ENCODE peak calls at places on chromosomes 2 and 18, in nine cellular contexts. O, W, P, I, E, L, Z, A and M are unnamed samples.

GRCh38 chr2:109285244-109285651 is 156.2 kb downstream of the SH3RF3 start:
- DNase-seq in O (no peak), W (no peak), P (no peak), I (peak), E (peak), L (no peak), Z (peak), A (peak), M (no peak)

GRCh38 chr2:211014376-211014775 is 458.0 kb downstream of the CPS1 start:
- DNase-seq in O (no peak), W (no peak), P (no peak), I (no peak), E (no peak), L (no peak), Z (no peak), A (no peak), M (no peak)

GRCh38 chr2:151374426-151374825 is 17.0 kb downstream of the TNFAIP6 start:
- DNase-seq in O (no peak), W (no peak), P (no peak), I (peak), E (peak), L (no peak), Z (peak), A (peak), M (no peak)

GRCh38 chr2:177585234-177585863 is 192.8 kb downstream of the AGPS start:
- DNase-seq in O (no peak), W (no peak), P (no peak), I (no peak), E (no peak), L (no peak), Z (no peak), A (no peak), M (no peak)

GRCh38 chr2:111662771-111663470 is 221.1 kb downstream of the ANAPC1 start:
- DNase-seq in O (no peak), W (no peak), P (no peak), I (peak), E (peak), L (no peak), Z (no peak), A (peak), M (no peak)

GRCh38 chr2:96756788-96757476 is 3.8 kb upstream of the CNNM4 start:
- DNase-seq in O (no peak), W (no peak), P (no peak), I (no peak), E (no peak), L (no peak), Z (no peak), A (no peak), M (no peak)

GRCh38 chr2:164032995-164033394 is 297.2 kb upstream of the FIGN start:
- DNase-seq in O (no peak), W (no peak), P (peak), I (no peak), E (no peak), L (peak), Z (no peak), A (no peak), M (no peak)

GRCh38 chr2:192570786-192571185 is 376.1 kb upstream of the TMEFF2 start:
- DNase-seq in O (no peak), W (no peak), P (no peak), I (no peak), E (no peak), L (no peak), Z (no peak), A (no peak), M (no peak)

GRCh38 chr2:72115361-72116080 is 32.1 kb downstream of the CYP26B1 start:
- DNase-seq in O (peak), W (peak), P (no peak), I (peak), E (peak), L (peak), Z (peak), A (peak), M (no peak)

GRCh38 chr2:196268538-196269338 is 97.4 kb upstream of the STK17B start:
- DNase-seq in O (no peak), W (no peak), P (peak), I (no peak), E (no peak), L (no peak), Z (no peak), A (peak), M (no peak)

GRCh38 chr18:1296237-1296636 is 391.6 kb downstream of the ADCYAP1 start:
- DNase-seq in O (no peak), W (no peak), P (no peak), I (no peak), E (no peak), L (no peak), Z (no peak), A (no peak), M (no peak)

GRCh38 chr2:52135235-52135634 is 1103.3 kb upstream of the NRXN1 start:
- DNase-seq in O (no peak), W (no peak), P (no peak), I (no peak), E (peak), L (no peak), Z (peak), A (peak), M (no peak)

GRCh38 chr18:12255626-12256026 is 1.5 kb downstream of the CIDEA start:
- DNase-seq in O (no peak), W (no peak), P (no peak), I (peak), E (no peak), L (no peak), Z (no peak), A (no peak), M (no peak)

GRCh38 chr2:55416826-55417568 is 2.7 kb downstream of the CCDC88A start:
- DNase-seq in O (no peak), W (no peak), P (peak), I (no peak), E (peak), L (no peak), Z (no peak), A (no peak), M (no peak)

GRCh38 chr18:75200071-75200470 is 8.9 kb downstream of the PTGR3 start:
- DNase-seq in O (no peak), W (no peak), P (no peak), I (no peak), E (no peak), L (no peak), Z (no peak), A (no peak), M (no peak)

GRCh38 chr18:13379930-13380665 is 161.5 kb downstream of the LDLRAD4 start:
- DNase-seq in O (no peak), W (no peak), P (no peak), I (no peak), E (no peak), L (peak), Z (no peak), A (peak), M (no peak)

GRCh38 chr2:74735009-74735408 is 81.0 kb downstream of the SEMA4F start:
- DNase-seq in O (no peak), W (no peak), P (no peak), I (peak), E (no peak), L (no peak), Z (no peak), A (no peak), M (no peak)

GRCh38 chr2:63792523-63792922 is 49.2 kb upstream of the UGP2 start:
- DNase-seq in O (no peak), W (no peak), P (no peak), I (peak), E (peak), L (no peak), Z (peak), A (peak), M (no peak)

GRCh38 chr2:177489719-177490301 is 97.2 kb downstream of the AGPS start:
- DNase-seq in O (no peak), W (no peak), P (peak), I (peak), E (peak), L (no peak), Z (peak), A (peak), M (no peak)

GRCh38 chr18:37553633-37554398 is 11.8 kb downstream of the CELF4 start:
- DNase-seq in O (no peak), W (no peak), P (no peak), I (no peak), E (no peak), L (no peak), Z (no peak), A (no peak), M (no peak)
- TF ChIP-seq CTCF in O (no peak), W (peak), P (no peak), I (no peak), E (no peak), L (no peak), Z (no peak), A (peak), M (peak)

DNA sequence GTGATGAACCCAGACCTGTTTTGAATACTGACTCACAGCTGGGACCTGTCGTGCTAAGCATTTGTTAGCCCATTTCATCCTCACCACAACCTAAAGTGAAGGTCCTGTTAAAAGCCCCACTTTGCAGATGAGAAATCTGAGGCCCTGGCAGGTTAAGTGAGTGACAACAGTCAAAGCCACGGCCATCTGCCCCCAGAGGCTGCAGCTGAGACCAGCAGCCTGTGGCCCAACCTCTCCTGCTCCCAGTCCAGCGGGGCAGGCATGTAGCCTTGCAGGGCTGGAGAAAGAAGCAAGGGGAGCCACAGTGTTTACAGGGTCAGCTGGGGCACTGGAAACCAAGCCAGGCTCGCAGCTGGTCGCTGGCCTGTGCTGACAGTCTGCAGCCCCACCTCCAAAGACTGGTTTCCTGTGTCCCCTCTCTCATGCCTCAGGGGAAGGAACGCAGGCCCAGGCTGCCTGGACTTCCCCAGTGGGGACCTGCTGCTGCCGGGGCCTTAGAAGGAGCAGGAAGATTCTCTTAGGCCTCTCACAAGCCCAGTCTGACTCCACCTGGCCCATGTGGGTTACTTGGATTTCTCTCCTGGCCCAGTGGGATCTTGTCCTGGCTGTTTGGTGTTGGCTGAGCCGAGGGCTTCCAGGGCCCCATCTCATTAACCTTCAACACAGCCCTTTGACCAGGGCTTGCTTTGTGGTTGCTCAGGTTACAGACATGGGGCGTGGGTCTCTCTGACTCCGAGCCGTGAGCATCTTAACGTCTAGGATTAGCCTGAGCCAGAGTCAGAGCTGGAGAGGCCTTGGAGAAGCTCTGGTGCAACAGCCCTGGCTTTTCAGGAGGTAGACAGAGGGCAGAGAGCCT is 1.7 kb downstream of the INPP5D start:
- DNase-seq in O (no peak), W (peak), P (peak), I (no peak), E (no peak), L (peak), Z (peak), A (peak), M (no peak)
- TF ChIP-seq CTCF in O (no peak), W (no peak), P (peak), I (no peak), E (peak), L (no peak), Z (peak), A (peak), M (peak)

GRCh38 chr2:84477886-84478285 is 18.8 kb upstream of the SUCLG1 start:
- DNase-seq in O (no peak), W (no peak), P (no peak), I (no peak), E (no peak), L (no peak), Z (no peak), A (no peak), M (no peak)
- TF ChIP-seq CTCF in O (no peak), W (no peak), P (no peak), I (no peak), E (no peak), L (no peak), Z (no peak), A (no peak), M (no peak)

DNA sequence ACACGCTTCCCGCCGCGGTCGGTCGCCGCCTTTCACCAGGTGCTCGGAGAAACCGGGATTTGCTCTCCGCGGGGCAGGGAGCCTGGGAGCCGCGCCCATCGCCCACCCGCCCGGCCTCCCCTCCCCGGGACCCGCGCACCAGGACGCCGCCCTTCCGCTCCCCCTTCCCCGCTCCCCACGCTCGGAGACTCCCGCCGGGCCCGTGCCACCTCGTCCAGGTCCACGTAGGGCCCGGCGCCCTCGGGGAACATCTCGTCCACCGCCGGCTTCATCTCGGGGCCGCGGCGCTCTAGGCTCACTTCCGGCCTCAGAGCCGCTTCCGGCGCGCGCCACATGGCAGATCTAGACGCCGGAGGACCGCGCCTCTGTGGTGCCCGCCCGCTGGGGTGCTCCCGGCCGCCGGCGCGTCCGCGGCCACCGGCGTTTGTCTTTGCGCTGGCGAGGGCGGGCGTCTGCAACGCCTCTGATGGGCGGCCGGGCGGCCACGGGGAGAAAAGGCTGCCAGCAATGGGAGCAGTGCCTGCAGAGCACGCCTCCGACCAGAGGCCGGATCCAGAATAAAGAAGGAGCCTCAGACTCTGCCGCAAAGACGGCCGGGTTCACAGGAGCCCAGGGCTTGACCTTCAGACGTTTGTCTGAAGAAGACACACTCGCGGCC is at the start of gene COPS9:
- DNase-seq in O (peak), W (peak), P (peak), I (peak), E (peak), L (peak), Z (peak), A (peak), M (peak)
- TF ChIP-seq CTCF in O (no peak), W (no peak), P (no peak), I (no peak), E (no peak), L (no peak), Z (no peak), A (no peak), M (no peak)

DNA sequence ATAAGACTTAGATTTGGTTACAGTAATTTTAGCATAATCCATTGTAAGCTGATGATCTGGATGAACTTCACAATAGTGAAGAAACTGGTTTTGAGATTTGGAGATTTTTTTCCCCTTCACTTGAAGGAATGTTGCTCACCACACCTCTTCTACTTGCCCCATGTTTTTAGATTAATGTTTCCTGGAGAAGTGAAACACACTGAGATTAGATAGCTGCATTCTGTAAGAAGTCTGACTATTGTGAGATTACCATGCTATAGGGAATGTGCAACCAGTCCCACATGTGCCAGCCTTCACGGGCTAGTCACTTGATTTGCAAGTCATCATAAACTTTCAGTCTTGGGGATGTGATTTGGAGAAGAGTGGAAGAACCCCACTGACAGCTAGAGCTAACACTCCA is 7.4 kb upstream of the CCNYL1 start:
- DNase-seq in O (no peak), W (no peak), P (no peak), I (no peak), E (peak), L (no peak), Z (no peak), A (no peak), M (no peak)
- TF ChIP-seq CTCF in O (no peak), W (no peak), P (no peak), I (no peak), E (no peak), L (no peak), Z (no peak), A (no peak), M (no peak)